ENCODE peak calls at places on chromosomes 12 and 14, in seven cellular contexts. P, H, V, O, K, M and X are unnamed samples.

GRCh38 chr12:11969437-11970154 is 101.1 kb upstream of the BCL2L14 start:
- DNase-seq in P (no peak), H (no peak), V (no peak), O (no peak), K (peak; percentile 25), M (no peak), X (no peak)

GRCh38 chr14:54219281-54220121 is 177.3 kb upstream of the CDKN3 start:
- DNase-seq in P (peak; percentile 20), H (no peak), V (no peak), O (no peak), K (peak; percentile 65), M (no peak), X (no peak)

GRCh38 chr12:110107369-110108281 is 16.5 kb upstream of the IFT81 start:
- DNase-seq in P (peak; percentile 93), H (peak; percentile 80), V (peak; percentile 74), O (peak; percentile 46), K (no peak), M (peak; percentile 19), X (no peak)

GRCh38 chr12:51887476-51888315 is at the start of gene ANKRD33:
- DNase-seq in P (peak; percentile 35), H (peak; percentile 53), V (no peak), O (peak; percentile 68), K (peak; percentile 90), M (no peak), X (no peak)

GRCh38 chr12:45122776-45123380 is 72.0 kb upstream of the DBX2 start:
- DNase-seq in P (peak; percentile 30), H (no peak), V (peak; percentile 11), O (no peak), K (peak; percentile 52), M (no peak), X (peak; percentile 19)

GRCh38 chr12:56699020-56699661 is 11.1 kb upstream of the PTGES3 start:
- DNase-seq in P (no peak), H (no peak), V (no peak), O (no peak), K (no peak), M (no peak), X (no peak)

GRCh38 chr12:27780612-27781408 is 774 bp upstream of the MANSC4 start:
- DNase-seq in P (peak; percentile 64), H (peak; percentile 36), V (no peak), O (peak; percentile 67), K (peak; percentile 41), M (peak; percentile 73), X (peak; percentile 25)

GRCh38 chr12:21336656-21337055 is 1.9 kb upstream of the SLCO1A2 start:
- DNase-seq in P (no peak), H (no peak), V (no peak), O (no peak), K (no peak), M (no peak), X (no peak)

GRCh38 chr12:102956738-102957338 is 636 bp upstream of the ASCL1 start:
- DNase-seq in P (no peak), H (no peak), V (no peak), O (no peak), K (no peak), M (no peak), X (no peak)

GRCh38 chr12:123062682-123063426 is 82.4 kb downstream of the ARL6IP4 start:
- DNase-seq in P (peak; percentile 85), H (peak; percentile 88), V (no peak), O (peak; percentile 70), K (no peak), M (no peak), X (no peak)

GRCh38 chr12:108175310-108175709 is 46.2 kb downstream of the WSCD2 start:
- DNase-seq in P (no peak), H (no peak), V (no peak), O (no peak), K (peak; percentile 61), M (peak; percentile 19), X (no peak)

GRCh38 chr12:68499616-68500015 is 111.1 kb upstream of the RAP1B start:
- DNase-seq in P (peak; percentile 22), H (no peak), V (no peak), O (no peak), K (no peak), M (no peak), X (no peak)

GRCh38 chr12:9334026-9334692 is 126.0 kb upstream of the PZP start:
- DNase-seq in P (peak; percentile 30), H (no peak), V (no peak), O (no peak), K (no peak), M (no peak), X (no peak)

GRCh38 chr12:52903855-52904508 is 894 bp downstream of the KRT8 start:
- DNase-seq in P (peak; percentile 45), H (peak; percentile 59), V (no peak), O (peak; percentile 80), K (peak; percentile 80), M (peak; percentile 80), X (no peak)
- H3K4me3 ChIP-seq in P (peak overlapping the region; percentile 45), H (peak overlapping the region; percentile 60), V (peak overlapping the region; percentile 30), O (peak overlapping the region; percentile 52), K (peak overlapping the region; percentile 96), M (peak overlapping the region; percentile 68), X (no peak overlapping the region)

GRCh38 chr14:57025456-57025855 is 215.2 kb upstream of the OTX2 start:
- DNase-seq in P (no peak), H (no peak), V (no peak), O (no peak), K (no peak), M (no peak), X (no peak)

GRCh38 chr14:57022608-57023007 is 212.3 kb upstream of the OTX2 start:
- DNase-seq in P (no peak), H (no peak), V (no peak), O (no peak), K (no peak), M (no peak), X (no peak)
- H3K4me3 ChIP-seq in P (no peak overlapping the region), H (no peak overlapping the region), V (no peak overlapping the region), O (no peak overlapping the region), K (no peak overlapping the region), M (no peak overlapping the region), X (no peak overlapping the region)

DNA sequence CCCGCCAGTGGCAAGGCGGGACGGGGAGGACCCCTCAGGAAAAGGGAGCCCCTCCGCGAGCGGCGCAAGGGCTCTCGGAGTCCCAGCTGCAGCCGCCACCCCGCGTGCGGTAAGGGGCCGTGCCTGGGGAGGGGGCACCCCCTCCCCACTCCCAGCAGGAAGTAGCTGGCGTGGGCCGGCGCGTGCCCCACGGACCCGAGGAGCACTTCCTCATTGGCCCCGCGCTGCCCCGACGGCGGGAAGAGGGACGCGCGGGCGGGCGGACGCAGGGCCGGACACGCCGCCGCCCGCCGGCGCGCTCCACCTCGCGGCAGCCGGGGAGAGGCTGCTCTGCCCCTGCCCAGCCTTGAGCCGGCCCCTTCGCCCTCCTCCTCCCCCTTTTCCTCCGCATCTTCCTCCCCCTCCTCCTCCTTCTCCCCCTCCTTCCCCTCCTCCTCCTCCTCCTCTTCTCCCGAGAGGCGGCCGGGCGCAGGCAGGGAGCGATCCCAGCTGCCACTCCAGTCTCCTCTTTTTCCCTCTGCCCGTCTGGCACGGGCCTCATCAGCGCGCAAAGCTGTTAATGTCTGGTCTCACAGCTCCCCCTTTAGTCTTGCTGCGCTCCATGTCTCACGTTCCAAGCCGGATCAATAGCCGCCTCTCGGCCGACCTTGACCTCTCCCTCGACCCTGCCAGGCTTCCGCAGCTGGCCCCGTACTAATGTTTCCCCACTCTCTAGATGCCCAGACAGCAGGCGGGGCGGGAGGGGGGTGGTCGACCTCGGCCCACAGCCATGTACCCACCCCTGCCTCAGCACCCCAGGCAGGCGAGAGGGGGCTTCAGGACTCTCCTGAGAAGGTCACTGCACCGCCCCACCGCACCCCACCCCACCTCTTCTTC is 2.6 kb upstream of the BCL11B start:
- DNase-seq in P (peak; percentile 68), H (peak; percentile 59), V (peak; percentile 57), O (peak; percentile 83), K (peak; percentile 97), M (peak; percentile 93), X (peak; percentile 51)
- H3K4me3 ChIP-seq in P (peak overlapping the region; percentile 55), H (peak overlapping the region; percentile 29), V (peak overlapping the region; percentile 42), O (peak overlapping the region; percentile 38), K (peak overlapping the region; percentile 44), M (no peak overlapping the region), X (peak overlapping the region; percentile 57)

DNA sequence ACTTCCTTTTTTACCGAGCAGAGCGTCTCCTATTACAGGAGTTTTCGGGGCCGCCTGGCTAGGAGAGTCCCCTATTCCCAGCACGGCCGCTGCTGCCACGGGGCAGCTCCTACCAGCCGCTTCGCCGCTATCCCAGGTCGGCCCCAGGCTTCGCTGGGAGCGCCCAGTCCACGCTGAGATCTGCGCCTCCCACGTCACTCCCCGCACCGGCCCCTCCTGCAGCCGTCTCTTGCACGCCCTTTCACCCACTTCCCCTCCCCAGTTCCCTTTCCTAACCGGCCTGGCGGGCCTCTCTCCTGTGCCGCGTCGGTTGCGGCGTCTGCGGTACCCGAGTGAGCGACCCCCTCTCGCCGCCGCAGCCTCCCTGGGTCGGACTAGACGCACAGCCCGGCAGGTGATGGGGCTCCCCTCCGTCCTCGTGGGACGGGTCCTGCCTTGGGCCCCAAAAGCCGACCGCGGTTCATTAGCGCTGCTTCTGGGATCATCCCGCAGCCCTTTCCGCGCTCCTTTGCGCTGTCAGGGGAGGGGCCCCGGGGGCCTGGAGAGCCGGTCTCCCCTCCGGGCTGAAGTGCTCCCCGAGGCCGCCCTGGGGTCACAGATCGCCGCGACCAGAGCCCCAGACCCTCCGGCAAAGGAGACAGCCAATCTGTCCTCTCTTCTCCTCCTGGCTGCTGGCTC is 1318.4 kb downstream of the TMEM121 start:
- DNase-seq in P (no peak), H (peak; percentile 64), V (no peak), O (peak; percentile 93), K (no peak), M (peak; percentile 11), X (peak; percentile 70)
- H3K4me3 ChIP-seq in P (peak overlapping the region; percentile 55), H (peak overlapping the region; percentile 47), V (no peak overlapping the region), O (peak overlapping the region; percentile 61), K (no peak overlapping the region), M (no peak overlapping the region), X (peak overlapping the region; percentile 71)

GRCh38 chr14:22521449-22522239 is 67.4 kb downstream of the DAD1 start:
- DNase-seq in P (no peak), H (no peak), V (no peak), O (no peak), K (no peak), M (no peak), X (no peak)
- H3K4me3 ChIP-seq in P (no peak overlapping the region), H (no peak overlapping the region), V (no peak overlapping the region), O (no peak overlapping the region), K (no peak overlapping the region), M (no peak overlapping the region), X (no peak overlapping the region)

DNA sequence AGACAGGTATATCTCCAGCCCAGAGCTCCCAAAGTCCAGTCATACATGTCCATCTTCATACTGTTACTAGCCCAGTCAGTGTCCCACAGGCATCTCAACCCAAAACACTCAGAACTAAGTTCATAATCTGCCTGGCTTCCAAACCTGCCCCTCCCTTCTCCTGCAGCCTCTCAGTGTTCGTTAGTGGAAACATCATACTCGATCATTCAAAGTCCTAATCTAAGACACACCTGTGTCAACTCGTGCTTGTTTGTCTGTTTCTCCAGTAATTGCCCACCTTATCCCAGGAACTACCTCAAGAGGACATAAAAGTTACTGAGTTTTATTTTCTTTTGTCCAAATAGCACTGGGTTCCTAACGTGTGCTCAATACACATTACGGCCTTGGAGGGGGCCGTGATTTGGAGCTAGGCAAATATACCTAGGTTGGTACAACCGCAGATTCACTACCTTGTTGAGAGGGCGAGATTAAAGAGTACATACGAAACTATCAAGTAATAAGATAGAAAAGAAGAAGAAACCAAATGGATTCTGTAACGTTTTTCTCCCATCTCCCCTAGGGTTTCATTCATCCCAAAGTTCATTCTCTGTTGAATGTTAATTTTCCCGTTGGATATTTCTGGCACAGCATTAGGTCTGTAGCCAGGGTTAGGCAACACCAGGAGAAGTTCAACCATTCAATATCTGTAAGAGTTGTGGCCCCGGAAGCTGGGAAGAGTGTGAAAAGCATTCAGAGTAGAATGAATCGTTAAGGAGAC is 3.1 kb downstream of the RNASE8 start:
- DNase-seq in P (no peak), H (no peak), V (no peak), O (no peak), K (no peak), M (no peak), X (no peak)
- H3K4me3 ChIP-seq in P (no peak overlapping the region), H (no peak overlapping the region), V (no peak overlapping the region), O (no peak overlapping the region), K (no peak overlapping the region), M (no peak overlapping the region), X (no peak overlapping the region)